ENCODE peak calls at places on chromosomes 12 and 14, in four cellular contexts. One of them, this sample, is unnamed.

GRCh38 chr12:132561784-132562156 is 48.6 kb downstream of the LRCOL1 start:
- DNase-seq in left ventricle myocardium inferior: no peak
- DNase-seq in CD8-positive, alpha-beta T cell: no peak
- DNase-seq in lung: no peak
- DNase-seq in this sample: peak; percentile 41

GRCh38 chr14:103535081-103535890 is 6.3 kb downstream of the TRMT61A start:
- DNase-seq in left ventricle myocardium inferior: no peak
- DNase-seq in CD8-positive, alpha-beta T cell: no peak
- DNase-seq in lung: no peak
- DNase-seq in this sample: no peak

GRCh38 chr12:6367065-6367968 is 8.0 kb downstream of the SCNN1A start:
- DNase-seq in left ventricle myocardium inferior: no peak
- DNase-seq in CD8-positive, alpha-beta T cell: no peak
- DNase-seq in lung: no peak
- DNase-seq in this sample: no peak

GRCh38 chr12:105100998-105101397 is 6.5 kb upstream of the WASHC4 start:
- DNase-seq in left ventricle myocardium inferior: no peak
- DNase-seq in CD8-positive, alpha-beta T cell: no peak
- DNase-seq in lung: no peak
- DNase-seq in this sample: no peak

GRCh38 chr14:94562941-94563883 is 2.0 kb downstream of the SERPINA4 start:
- DNase-seq in left ventricle myocardium inferior: no peak
- DNase-seq in CD8-positive, alpha-beta T cell: no peak
- DNase-seq in lung: no peak
- DNase-seq in this sample: no peak

GRCh38 chr12:94982456-94982855 is 21.0 kb downstream of the NDUFA12 start:
- DNase-seq in left ventricle myocardium inferior: no peak
- DNase-seq in CD8-positive, alpha-beta T cell: no peak
- DNase-seq in lung: no peak
- DNase-seq in this sample: no peak

GRCh38 chr12:109927622-109928021 is 27.5 kb downstream of the TCHP start:
- DNase-seq in left ventricle myocardium inferior: no peak
- DNase-seq in CD8-positive, alpha-beta T cell: no peak
- DNase-seq in lung: no peak
- DNase-seq in this sample: peak; percentile 33

GRCh38 chr14:97077253-97077653 is 280.1 kb downstream of the VRK1 start:
- DNase-seq in left ventricle myocardium inferior: peak; percentile 37
- DNase-seq in CD8-positive, alpha-beta T cell: no peak
- DNase-seq in lung: no peak
- DNase-seq in this sample: peak; percentile 57

GRCh38 chr12:70920251-70920851 is at the start of gene PTPRR:
- DNase-seq in left ventricle myocardium inferior: no peak
- DNase-seq in CD8-positive, alpha-beta T cell: no peak
- DNase-seq in lung: no peak
- DNase-seq in this sample: peak; percentile 4

DNA sequence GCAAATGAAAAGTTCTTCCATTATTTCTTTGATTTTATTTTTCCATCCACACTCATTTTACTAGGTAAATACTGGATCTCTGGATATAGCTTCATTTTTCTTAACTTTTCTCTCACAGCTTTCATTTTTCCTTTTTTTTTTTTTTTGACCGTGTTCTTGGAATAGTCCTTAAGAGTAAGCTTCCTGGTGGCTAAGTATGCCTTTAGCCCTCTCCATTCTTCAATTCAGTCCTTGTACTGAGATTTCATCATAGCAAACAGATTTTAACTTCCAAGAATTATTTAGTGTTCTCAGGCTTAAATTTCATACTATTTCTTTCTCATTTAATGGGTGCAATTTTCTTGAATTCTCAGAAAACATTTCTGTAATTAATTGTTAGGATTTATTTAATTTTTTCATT is 101.8 kb downstream of the SLC38A4 start:
- DNase-seq in left ventricle myocardium inferior: no peak
- DNase-seq in CD8-positive, alpha-beta T cell: no peak
- DNase-seq in lung: no peak
- DNase-seq in this sample: no peak
- H3K4me1 ChIP-seq in left ventricle myocardium inferior: peaks cover 7% of the 10 kb centered on the region
- H3K4me1 ChIP-seq in CD8-positive, alpha-beta T cell: no peaks in the 10 kb centered on the region
- H3K4me1 ChIP-seq in lung: peaks cover 2% of the 10 kb centered on the region
- H3K4me1 ChIP-seq in this sample: no peaks in the 10 kb centered on the region

DNA sequence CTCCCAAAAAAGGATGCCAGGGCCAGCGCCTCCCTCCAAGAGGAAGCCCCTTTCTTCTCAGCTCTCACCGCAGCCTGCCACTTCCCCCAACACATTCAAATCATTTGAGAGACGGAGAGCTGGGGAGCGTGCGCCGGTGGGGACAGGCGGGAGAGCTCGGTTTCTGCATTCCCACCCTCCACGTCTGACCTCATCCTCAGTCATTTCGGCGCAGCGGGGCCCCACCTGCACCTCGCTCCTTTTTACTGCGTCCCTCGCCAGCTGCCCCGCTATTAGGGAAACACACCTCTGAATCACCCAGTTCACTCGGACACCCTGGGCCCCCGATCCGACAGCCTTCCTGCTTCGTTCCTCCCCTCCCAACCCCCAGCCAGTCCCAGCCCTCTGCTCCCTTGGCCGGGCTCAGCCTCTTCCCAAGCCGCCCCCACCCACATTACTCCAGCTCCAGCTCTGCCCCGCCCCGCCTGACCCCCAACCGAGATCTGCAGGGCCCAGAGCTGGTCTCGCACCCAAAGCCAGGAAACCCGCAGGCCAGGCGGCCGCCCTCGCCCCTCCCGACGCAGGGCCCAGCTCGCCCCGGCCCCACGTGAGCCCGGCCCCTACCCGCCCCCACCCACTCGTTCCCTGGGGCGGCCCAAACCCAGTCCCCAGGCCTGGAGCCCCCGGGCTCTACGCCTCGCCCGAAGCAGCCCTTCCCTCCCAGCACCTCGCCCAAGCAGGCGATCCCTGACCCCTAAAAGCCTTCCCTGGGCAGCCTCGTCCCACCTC is 797 bp downstream of the CORO1C start:
- DNase-seq in left ventricle myocardium inferior: peak; percentile 63
- DNase-seq in CD8-positive, alpha-beta T cell: no peak
- DNase-seq in lung: peak; percentile 62
- DNase-seq in this sample: peak; percentile 51
- H3K27ac ChIP-seq in left ventricle myocardium inferior: peak overlapping the region; percentile 97
- H3K27ac ChIP-seq in CD8-positive, alpha-beta T cell: no peak overlapping the region
- H3K27ac ChIP-seq in lung: peak overlapping the region; percentile 98
- H3K27ac ChIP-seq in this sample: peak overlapping the region; percentile 88

GRCh38 chr12:87853448-87854003 is 175.7 kb downstream of the C12orf50 start:
- DNase-seq in left ventricle myocardium inferior: no peak
- DNase-seq in CD8-positive, alpha-beta T cell: no peak
- DNase-seq in lung: no peak
- DNase-seq in this sample: no peak
- TF ChIP-seq CTCF in left ventricle myocardium inferior: no peak
- TF ChIP-seq CTCF in CD8-positive, alpha-beta T cell: no peak
- TF ChIP-seq CTCF in lung: no peak
- TF ChIP-seq CTCF in this sample: no peak

DNA sequence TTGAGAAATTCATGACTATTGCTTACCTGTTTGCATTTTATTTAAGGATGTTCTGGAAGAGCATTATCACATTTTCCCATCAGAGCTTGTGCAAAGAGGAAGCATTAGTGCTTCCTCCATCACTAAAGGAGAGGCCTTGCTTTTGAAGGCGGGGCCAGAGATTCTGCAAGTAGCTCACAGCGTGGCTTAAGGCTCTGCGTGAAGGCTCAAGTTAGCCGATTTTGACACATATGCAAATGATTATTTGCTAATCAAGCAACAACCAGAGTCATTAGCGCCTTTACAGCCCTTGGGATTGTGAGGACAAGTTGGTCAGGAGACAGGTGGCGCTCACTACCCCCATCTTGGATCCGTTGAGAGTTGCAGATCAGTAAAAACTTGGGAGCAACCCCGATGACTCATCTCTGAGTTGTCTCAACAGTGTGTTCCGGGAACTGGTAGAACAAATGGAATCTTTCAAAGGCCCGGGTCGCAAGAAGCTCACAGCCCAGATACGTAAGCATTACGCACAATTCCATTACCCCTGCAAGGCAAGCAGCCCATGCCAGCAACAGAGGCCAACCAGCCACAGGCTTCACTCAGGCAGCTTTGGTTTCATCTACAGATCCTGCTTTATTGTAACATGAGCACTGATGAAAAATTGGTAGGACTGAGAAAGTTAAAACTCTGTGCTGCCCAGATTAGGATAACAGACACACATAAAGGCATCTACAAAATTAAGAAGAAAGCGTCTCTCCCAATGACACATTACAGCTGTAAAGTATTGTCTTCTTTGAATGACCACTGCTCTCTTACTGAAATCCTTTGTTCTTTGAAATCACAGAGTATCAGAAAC is 34.9 kb upstream of the SPTSSA start:
- DNase-seq in left ventricle myocardium inferior: peak; percentile 76
- DNase-seq in CD8-positive, alpha-beta T cell: no peak
- DNase-seq in lung: peak; percentile 53
- DNase-seq in this sample: peak; percentile 22
- H3K4me1 ChIP-seq in left ventricle myocardium inferior: no peaks in the 10 kb centered on the region
- H3K4me1 ChIP-seq in CD8-positive, alpha-beta T cell: no peaks in the 10 kb centered on the region
- H3K4me1 ChIP-seq in lung: no peaks in the 10 kb centered on the region
- H3K4me1 ChIP-seq in this sample: peaks cover 15% of the 10 kb centered on the region

GRCh38 chr12:57151741-57152407 is 4.5 kb upstream of the LRP1-AS start:
- DNase-seq in left ventricle myocardium inferior: peak; percentile 61
- DNase-seq in CD8-positive, alpha-beta T cell: no peak
- DNase-seq in lung: no peak
- DNase-seq in this sample: no peak
- H3K27ac ChIP-seq in left ventricle myocardium inferior: peak overlapping the region; percentile 94
- H3K27ac ChIP-seq in CD8-positive, alpha-beta T cell: no peak overlapping the region
- H3K27ac ChIP-seq in lung: peak overlapping the region; percentile 80
- H3K27ac ChIP-seq in this sample: peak overlapping the region; percentile 58

GRCh38 chr12:3490848-3491382 is at the start of gene PRMT8:
- DNase-seq in left ventricle myocardium inferior: no peak
- DNase-seq in CD8-positive, alpha-beta T cell: no peak
- DNase-seq in lung: no peak
- DNase-seq in this sample: no peak
- TF ChIP-seq CTCF in left ventricle myocardium inferior: no peak
- TF ChIP-seq CTCF in CD8-positive, alpha-beta T cell: no peak
- TF ChIP-seq CTCF in lung: no peak
- TF ChIP-seq CTCF in this sample: no peak